ENCODE peak calls at places on chromosomes 4 and X, in ten cellular contexts. F is left lung, N is tibial artery, D is body of pancreas, G is pancreas, W is Panc1, P is mucosa of descending colon, E is transverse colon, X is WERI-Rb-1, O is esophagus squamous epithelium. C is an unnamed sample.

GRCh38 chrX:153626025-153626633 is 20.9 kb upstream of the DUSP9 start:
- DNase-seq in F (no peak), N (no peak), D (no peak), G (no peak), W (no peak), P (peak; percentile 28), E (no peak), X (no peak), O (no peak), C (no peak)

GRCh38 chr4:145285928-145286327 is 105.5 kb upstream of the OTUD4 start:
- DNase-seq in F (no peak), N (no peak), D (no peak), G (no peak), W (no peak), P (no peak), E (no peak), X (no peak), O (no peak), C (no peak)

GRCh38 chrX:140712413-140713173 is 3.0 kb downstream of the LINC00632 start:
- DNase-seq in F (peak; percentile 60), N (peak; percentile 61), D (peak; percentile 38), G (peak; percentile 22), W (no peak), P (peak; percentile 49), E (peak; percentile 11), X (no peak), O (no peak), C (peak; percentile 63)

GRCh38 chrX:19121898-19122640 is at the start of gene ADGRG2:
- DNase-seq in F (peak; percentile 79), N (no peak), D (peak; percentile 35), G (peak; percentile 25), W (no peak), P (no peak), E (peak; percentile 7), X (peak; percentile 25), O (no peak), C (peak; percentile 42)

GRCh38 chr4:116752027-116752426 is 333.3 kb downstream of the TRAM1L1 start:
- DNase-seq in F (no peak), N (no peak), D (no peak), G (no peak), W (no peak), P (no peak), E (no peak), X (no peak), O (no peak), C (no peak)

GRCh38 chr4:957581-958313 is 15.6 kb downstream of the DGKQ start:
- DNase-seq in F (peak; percentile 76), N (peak; percentile 14), D (peak; percentile 7), G (no peak), W (no peak), P (peak; percentile 46), E (no peak), X (no peak), O (no peak), C (peak; percentile 32)

GRCh38 chr4:137519406-137519805 is 12.9 kb downstream of the PCDH18 start:
- DNase-seq in F (no peak), N (no peak), D (no peak), G (no peak), W (no peak), P (no peak), E (no peak), X (no peak), O (no peak), C (no peak)

GRCh38 chrX:337331-337831 is 18.8 kb upstream of the GTPBP6 start:
- DNase-seq in F (peak; percentile 67), N (no peak), D (no peak), G (no peak), W (no peak), P (peak; percentile 33), E (no peak), X (no peak), O (no peak), C (no peak)

GRCh38 chr4:72945719-72946336 is 123.7 kb downstream of the COX18 start:
- DNase-seq in F (no peak), N (no peak), D (no peak), G (no peak), W (no peak), P (no peak), E (no peak), X (no peak), O (no peak), C (no peak)

DNA sequence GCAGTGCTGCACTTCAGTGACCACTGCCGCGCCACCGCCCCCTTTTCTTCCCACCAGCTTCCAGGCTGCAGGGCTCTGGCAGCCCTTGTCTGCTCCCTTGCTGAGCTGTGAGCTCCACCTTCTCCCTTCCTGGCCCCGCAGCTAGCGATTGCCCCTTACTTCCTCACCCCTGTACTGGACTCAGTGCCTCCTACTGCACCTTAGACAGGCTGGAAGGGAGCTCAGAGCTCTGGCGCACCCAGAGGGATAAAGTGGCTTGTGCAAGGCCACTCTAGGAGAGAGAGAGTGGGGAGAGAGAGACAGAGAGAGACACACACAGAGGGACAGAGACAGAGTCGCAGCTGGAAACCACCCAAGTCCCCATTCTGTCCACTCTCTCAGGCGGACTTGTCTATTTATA is 6.0 kb downstream of the RASL11B start:
- DNase-seq in F (no peak), N (peak; percentile 32), D (no peak), G (no peak), W (no peak), P (no peak), E (no peak), X (no peak), O (no peak), C (peak; percentile 62)
- TF ChIP-seq CTCF in F (no peak), N (peak; percentile 11), D (no peak), G (no peak), W (no peak), P (no peak), E (no peak), X (no peak), O (no peak), C (no peak)

GRCh38 chr4:186727149-186727976 is 3.7 kb upstream of the FAT1 start:
- DNase-seq in F (no peak), N (no peak), D (no peak), G (no peak), W (no peak), P (no peak), E (no peak), X (no peak), O (no peak), C (no peak)

GRCh38 chr4:186728631-186729271 is 5.1 kb upstream of the FAT1 start:
- DNase-seq in F (no peak), N (no peak), D (no peak), G (no peak), W (no peak), P (no peak), E (no peak), X (no peak), O (no peak), C (no peak)

GRCh38 chr4:186729856-186730255 is 6.2 kb upstream of the FAT1 start:
- DNase-seq in F (no peak), N (no peak), D (no peak), G (no peak), W (no peak), P (no peak), E (no peak), X (no peak), O (no peak), C (no peak)

GRCh38 chr4:186726440-186727148 is 2.9 kb upstream of the FAT1 start:
- DNase-seq in F (peak; percentile 83), N (peak; percentile 52), D (peak; percentile 77), G (peak; percentile 68), W (no peak), P (peak; percentile 82), E (peak; percentile 88), X (no peak), O (no peak), C (peak; percentile 50)

DNA sequence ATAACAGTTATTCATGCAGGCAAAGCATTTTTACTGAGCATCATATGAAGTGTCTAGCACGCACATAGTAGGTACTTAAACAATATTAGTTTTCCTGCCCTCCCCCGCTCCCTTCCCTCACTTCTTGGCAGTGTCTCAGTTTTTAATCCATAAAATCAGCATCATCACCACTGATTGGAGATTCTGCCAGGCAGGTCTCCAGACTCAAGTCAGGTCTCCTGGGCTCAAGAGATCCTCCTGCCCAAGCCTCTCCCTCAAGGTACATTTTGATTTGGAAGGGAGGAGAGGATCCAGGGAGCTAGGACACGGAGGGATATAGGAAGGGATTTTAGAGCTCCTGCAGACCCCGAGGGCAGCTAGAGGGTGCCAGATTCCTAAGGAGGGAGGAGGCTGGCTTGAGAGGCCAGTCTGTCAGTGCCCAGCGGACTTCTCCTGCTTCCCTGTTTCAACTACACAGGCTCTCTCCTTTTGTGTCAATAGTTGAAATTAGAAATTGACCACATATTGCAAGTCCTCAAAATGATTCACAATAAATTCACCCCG is 4.4 kb upstream of the FAT1 start:
- DNase-seq in F (no peak), N (no peak), D (no peak), G (no peak), W (peak; percentile 41), P (no peak), E (no peak), X (no peak), O (no peak), C (no peak)
- TF ChIP-seq CTCF in F (no peak), N (no peak), D (no peak), G (no peak), W (peak; percentile 65), P (no peak), E (no peak), X (no peak), O (no peak), C (no peak)

DNA sequence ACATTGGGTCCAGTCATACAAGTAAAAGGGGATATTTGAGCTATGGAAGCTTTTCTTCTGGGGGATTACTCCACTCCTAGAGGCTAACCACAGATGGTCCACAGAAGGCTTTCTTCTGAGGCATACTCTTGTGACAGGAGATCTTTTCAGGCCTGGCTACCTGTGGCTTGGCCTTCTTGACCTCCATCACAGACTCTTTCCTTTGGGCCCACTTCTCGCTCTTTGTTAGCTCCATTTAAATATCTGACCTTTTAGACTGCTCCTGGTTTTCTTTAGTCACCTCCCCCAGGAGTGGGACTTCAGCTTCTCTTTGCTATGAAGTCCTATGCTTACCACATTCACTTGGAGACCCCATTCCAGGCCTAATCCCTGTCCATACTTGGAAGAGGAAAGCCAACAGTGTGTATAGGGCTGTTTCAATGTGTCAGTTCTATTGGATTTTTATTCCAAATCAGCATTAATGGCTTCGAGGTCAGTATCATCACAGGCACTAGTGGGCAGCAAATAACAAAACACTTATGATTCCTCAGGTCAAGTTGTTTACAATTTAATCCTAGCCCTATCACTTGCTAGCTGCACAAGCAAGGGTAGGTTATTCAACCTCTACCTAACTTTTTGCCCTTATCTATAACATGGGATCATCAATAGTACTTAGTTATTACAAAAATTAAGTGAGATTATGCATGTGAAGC is 26.3 kb downstream of the GPC3 start:
- DNase-seq in F (no peak), N (no peak), D (no peak), G (no peak), W (no peak), P (no peak), E (no peak), X (no peak), O (no peak), C (no peak)
- TF ChIP-seq CTCF in F (no peak), N (no peak), D (no peak), G (no peak), W (no peak), P (no peak), E (no peak), X (no peak), O (no peak), C (no peak)

DNA sequence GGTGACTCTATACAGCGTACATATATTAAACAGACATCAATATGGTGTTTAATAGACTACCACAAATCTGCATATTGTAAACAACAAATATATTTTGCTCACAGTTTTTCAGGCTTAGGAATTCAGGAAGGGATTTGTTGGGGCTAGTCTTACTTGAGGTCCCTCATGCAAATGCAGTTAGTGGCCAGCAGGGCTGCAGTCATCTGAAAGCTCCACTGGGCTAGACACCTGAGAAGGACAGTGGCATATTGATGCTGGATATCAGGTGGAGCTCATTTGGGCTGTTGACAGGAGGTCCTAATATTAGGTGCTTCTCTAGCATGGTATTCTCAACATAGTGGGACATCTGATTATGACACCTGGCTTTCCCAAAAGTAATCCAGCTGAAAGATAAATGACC is 493.8 kb upstream of the PABPC4L start:
- DNase-seq in F (no peak), N (no peak), D (no peak), G (no peak), W (no peak), P (no peak), E (no peak), X (no peak), O (no peak), C (no peak)
- TF ChIP-seq CTCF in F (no peak), N (no peak), D (no peak), G (no peak), W (no peak), P (no peak), E (no peak), X (peak; percentile 17), O (no peak), C (no peak)

C was measured in dorsolateral prefrontal cortex.